ENCODE peak calls at places on chromosome 9, in four cellular contexts. I, H, E and Q are unnamed samples.

GRCh38 chr9:91496351-91496750 is 72.7 kb upstream of the NFIL3 start:
- DNase-seq in I (no peak), H (no peak), E (no peak), Q (no peak)

GRCh38 chr9:125621170-125621569 is 85.8 kb downstream of the MAPKAP1 start:
- DNase-seq in I (no peak), H (no peak), E (no peak), Q (no peak)

GRCh38 chr9:136403538-136403914 is 3.6 kb upstream of the SNAPC4 start:
- DNase-seq in I (peak), H (no peak), E (no peak), Q (no peak)

GRCh38 chr9:133533878-133534277 is 626 bp upstream of the ADAMTSL2 start:
- DNase-seq in I (no peak), H (no peak), E (no peak), Q (no peak)

GRCh38 chr9:130908129-130908877 is 11.7 kb upstream of the QRFP start:
- DNase-seq in I (no peak), H (peak), E (peak), Q (no peak)

GRCh38 chr9:137369111-137369787 is 53.7 kb downstream of the EXD3 start:
- DNase-seq in I (no peak), H (no peak), E (no peak), Q (no peak)

GRCh38 chr9:81729141-81729540 is 39.8 kb upstream of the TLE1 start:
- DNase-seq in I (peak), H (no peak), E (no peak), Q (no peak)

GRCh38 chr9:36470891-36471290 is 70.8 kb upstream of the RNF38 start:
- DNase-seq in I (peak), H (no peak), E (no peak), Q (no peak)

GRCh38 chr9:110688329-110688728 is 19.7 kb downstream of the MUSK start:
- DNase-seq in I (no peak), H (no peak), E (no peak), Q (no peak)

GRCh38 chr9:113818391-113818790 is 57.7 kb upstream of the ZNF618 start:
- DNase-seq in I (no peak), H (no peak), E (no peak), Q (no peak)

GRCh38 chr9:37761511-37761910 is 7.9 kb downstream of the TRMT10B start:
- DNase-seq in I (no peak), H (no peak), E (no peak), Q (no peak)

GRCh38 chr9:133825555-133826198 is 87.5 kb upstream of the SARDH start:
- DNase-seq in I (no peak), H (no peak), E (no peak), Q (no peak)

GRCh38 chr9:2043243-2043642 is 28.1 kb downstream of the SMARCA2 start:
- DNase-seq in I (no peak), H (no peak), E (no peak), Q (no peak)

GRCh38 chr9:2040828-2041227 is 25.7 kb downstream of the SMARCA2 start:
- DNase-seq in I (no peak), H (no peak), E (no peak), Q (no peak)

GRCh38 chr9:2041736-2042135 is 26.6 kb downstream of the SMARCA2 start:
- DNase-seq in I (no peak), H (no peak), E (no peak), Q (no peak)

GRCh38 chr9:2036844-2037243 is 21.7 kb downstream of the SMARCA2 start:
- DNase-seq in I (no peak), H (no peak), E (no peak), Q (no peak)

GRCh38 chr9:2039294-2040180 is 24.4 kb downstream of the SMARCA2 start:
- DNase-seq in I (no peak), H (no peak), E (no peak), Q (no peak)
- TF ChIP-seq POLR2AphosphoS2 in I (no peak), H (no peak), E (no peak), Q (no peak)

DNA sequence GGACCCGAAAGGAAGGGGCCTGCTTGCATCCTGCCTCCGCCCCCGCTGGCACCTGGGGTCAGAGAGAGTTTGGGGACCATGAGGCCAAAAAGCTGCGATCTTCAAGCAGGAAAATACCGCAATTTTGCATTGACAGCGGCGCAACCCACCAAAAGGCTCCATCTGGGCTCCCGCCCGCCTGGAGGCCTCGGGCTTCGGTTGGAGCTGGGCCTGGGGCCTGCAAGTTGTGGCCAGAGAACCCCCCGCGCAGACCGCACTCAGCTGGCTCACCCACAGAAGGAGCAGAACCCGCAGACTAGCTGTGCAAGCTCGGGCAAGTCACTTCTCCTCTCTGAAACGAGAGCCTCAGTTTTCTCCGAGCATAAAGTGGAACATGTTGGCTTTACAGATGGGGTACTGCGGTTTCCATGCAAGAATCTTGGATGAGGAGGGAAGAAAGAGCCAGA is 1.3 kb downstream of the NR5A1 start:
- DNase-seq in I (no peak), H (no peak), E (no peak), Q (no peak)
- TF ChIP-seq POLR2AphosphoS2 in I (no peak), H (no peak), E (no peak), Q (no peak)

GRCh38 chr9:12856608-12857007 is 81.8 kb downstream of the LURAP1L start:
- DNase-seq in I (no peak), H (no peak), E (no peak), Q (no peak)
- TF ChIP-seq POLR2AphosphoS2 in I (no peak), H (no peak), E (no peak), Q (no peak)

GRCh38 chr9:89051421-89051820 is 60.2 kb downstream of the S1PR3 start:
- DNase-seq in I (no peak), H (no peak), E (no peak), Q (no peak)

GRCh38 chr9:89054865-89055495 is 63.7 kb downstream of the S1PR3 start:
- DNase-seq in I (no peak), H (no peak), E (no peak), Q (no peak)

GRCh38 chr9:89047667-89048066 is 56.4 kb downstream of the S1PR3 start:
- DNase-seq in I (no peak), H (no peak), E (no peak), Q (no peak)

GRCh38 chr9:89048611-89049010 is 57.3 kb downstream of the S1PR3 start:
- DNase-seq in I (no peak), H (no peak), E (peak), Q (no peak)

GRCh38 chr9:89052470-89053097 is 61.3 kb downstream of the S1PR3 start:
- DNase-seq in I (no peak), H (no peak), E (no peak), Q (no peak)
- TF ChIP-seq POLR2AphosphoS2 in I (no peak), H (no peak), E (no peak), Q (no peak)

DNA sequence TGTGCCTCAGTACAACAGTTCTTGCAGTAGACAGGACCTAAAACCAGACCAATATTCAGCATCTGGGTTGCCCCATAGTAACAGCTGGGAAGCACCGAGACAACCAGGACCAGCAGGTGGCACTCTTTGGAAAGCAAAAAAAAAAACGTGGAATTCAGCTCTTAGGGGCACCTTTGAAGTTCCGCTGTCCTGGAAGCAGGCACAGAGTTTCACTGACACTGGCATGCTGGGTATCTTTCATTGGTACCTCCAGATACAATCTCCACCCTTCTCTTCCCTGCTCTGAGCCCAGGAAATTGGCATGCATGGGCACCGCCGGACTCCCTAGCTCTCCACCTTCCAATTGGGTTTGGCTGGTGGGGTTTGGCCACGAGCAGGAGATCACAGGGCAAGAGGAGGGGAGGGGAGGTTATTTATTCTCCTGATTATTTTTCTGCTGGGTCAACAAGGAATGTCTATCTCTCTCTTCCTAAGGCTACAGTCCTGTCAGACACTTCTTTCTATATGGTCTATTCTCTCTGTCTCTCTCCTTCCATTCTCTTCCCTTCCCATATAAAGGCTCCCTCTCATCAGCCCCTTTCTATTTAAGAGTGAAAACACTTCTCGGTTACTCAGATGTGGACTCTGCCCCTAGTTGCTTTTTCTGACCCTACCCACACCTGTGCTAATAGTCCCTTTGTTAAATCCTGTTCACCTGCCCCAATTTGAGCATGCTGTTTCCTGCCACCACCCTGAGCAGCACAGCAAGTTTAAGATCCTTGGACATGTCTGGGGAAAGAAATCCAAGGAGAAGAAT is 1.9 kb upstream of the IDNK start:
- DNase-seq in I (no peak), H (peak), E (no peak), Q (peak)
- TF ChIP-seq POLR2AphosphoS2 in I (no peak), H (no peak), E (no peak), Q (no peak)

GRCh38 chr9:22528485-22528884 is 81.9 kb downstream of the DMRTA1 start:
- DNase-seq in I (no peak), H (no peak), E (no peak), Q (peak)

GRCh38 chr9:22529426-22530199 is 83.0 kb downstream of the DMRTA1 start:
- DNase-seq in I (no peak), H (no peak), E (no peak), Q (no peak)
- TF ChIP-seq POLR2AphosphoS2 in I (no peak), H (no peak), E (no peak), Q (no peak)

DNA sequence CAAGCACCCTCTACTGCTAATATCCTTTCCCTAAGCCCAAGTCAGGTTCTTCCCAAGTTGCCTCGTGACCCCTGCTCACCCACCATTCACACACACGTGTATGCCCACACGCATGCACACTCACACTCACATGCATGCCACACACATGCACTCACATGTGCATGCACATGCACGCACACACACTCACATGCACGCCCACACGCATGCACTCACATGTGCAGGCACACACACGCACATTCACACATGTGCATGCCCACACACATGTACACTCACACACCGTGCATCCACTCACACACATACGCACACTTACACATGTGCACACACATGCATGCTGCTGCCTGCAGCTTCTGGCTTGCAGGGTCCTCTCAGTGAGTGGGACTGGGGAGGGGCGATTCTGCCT is 62.9 kb upstream of the STXBP1 start:
- DNase-seq in I (no peak), H (no peak), E (no peak), Q (no peak)
- TF ChIP-seq POLR2AphosphoS2 in I (no peak), H (no peak), E (no peak), Q (no peak)